ENCODE peak calls at places on chromosomes 7 and 10, in five cellular contexts. One of them, this sample, is unnamed.

GRCh38 chr10:132455986-132456847 is 59.2 kb downstream of the PWWP2B start:
- DNase-seq in T-helper 22 cell: no peak
- DNase-seq in Peyer's patch: peak
- DNase-seq in PC-3: no peak
- DNase-seq in OCI-M1: no peak
- DNase-seq in this sample: no peak

GRCh38 chr10:24009115-24009514 is 199.8 kb upstream of the KIAA1217 start:
- DNase-seq in T-helper 22 cell: no peak
- DNase-seq in Peyer's patch: no peak
- DNase-seq in PC-3: no peak
- DNase-seq in OCI-M1: no peak
- DNase-seq in this sample: no peak

GRCh38 chr10:93612237-93612636 is at the start of gene PDE6C:
- DNase-seq in T-helper 22 cell: no peak
- DNase-seq in Peyer's patch: no peak
- DNase-seq in PC-3: no peak
- DNase-seq in OCI-M1: no peak
- DNase-seq in this sample: no peak

GRCh38 chr7:19932549-19933249 is 159.3 kb upstream of the TMEM196 start:
- DNase-seq in T-helper 22 cell: no peak
- DNase-seq in Peyer's patch: no peak
- DNase-seq in PC-3: no peak
- DNase-seq in OCI-M1: no peak
- DNase-seq in this sample: no peak

GRCh38 chr10:62103857-62104256 is 164.8 kb downstream of the RTKN2 start:
- DNase-seq in T-helper 22 cell: no peak
- DNase-seq in Peyer's patch: no peak
- DNase-seq in PC-3: no peak
- DNase-seq in OCI-M1: no peak
- DNase-seq in this sample: no peak

GRCh38 chr10:30985552-30985951 is 46.1 kb downstream of the ZNF438 start:
- DNase-seq in T-helper 22 cell: no peak
- DNase-seq in Peyer's patch: no peak
- DNase-seq in PC-3: peak
- DNase-seq in OCI-M1: no peak
- DNase-seq in this sample: peak

GRCh38 chr10:114436941-114437340 is 32.6 kb upstream of the AFAP1L2 start:
- DNase-seq in T-helper 22 cell: no peak
- DNase-seq in Peyer's patch: no peak
- DNase-seq in PC-3: no peak
- DNase-seq in OCI-M1: no peak
- DNase-seq in this sample: no peak

GRCh38 chr10:10791869-10792268 is 225.8 kb upstream of the CELF2 start:
- DNase-seq in T-helper 22 cell: no peak
- DNase-seq in Peyer's patch: no peak
- DNase-seq in PC-3: no peak
- DNase-seq in OCI-M1: no peak
- DNase-seq in this sample: no peak

This sample was measured in HT1080.